ENCODE peak calls at places on chromosomes 3 and 15, in four cellular contexts. M is mesothelial cell of epicardium, S is lower leg skin, V is transverse colon. P is an unnamed sample.

GRCh38 chr3:3464131-3464530 is 284.6 kb upstream of the CRBN start:
- DNase-seq in M (no peak), S (no peak), V (no peak), P (no peak)

GRCh38 chr3:25820372-25820771 is 30.5 kb downstream of the OXSM start:
- DNase-seq in M (no peak), S (no peak), V (no peak), P (peak; percentile 75)

GRCh38 chr3:41216993-41217392 is 17.7 kb downstream of the CTNNB1 start:
- DNase-seq in M (no peak), S (no peak), V (no peak), P (no peak)

GRCh38 chr3:106836906-106837305 is 540.3 kb upstream of the CCDC54 start:
- DNase-seq in M (no peak), S (no peak), V (no peak), P (no peak)

GRCh38 chr3:112640333-112640863 is 545 bp downstream of the CCDC80 start:
- DNase-seq in M (no peak), S (no peak), V (no peak), P (no peak)

GRCh38 chr3:165195226-165195625 is 958 bp downstream of the SLITRK3 start:
- DNase-seq in M (no peak), S (no peak), V (no peak), P (no peak)

GRCh38 chr3:20225769-20226168 is 39.8 kb upstream of the SGO1 start:
- DNase-seq in M (no peak), S (no peak), V (no peak), P (no peak)

GRCh38 chr3:73603771-73604171 is 21.0 kb downstream of the PDZRN3 start:
- DNase-seq in M (no peak), S (no peak), V (no peak), P (no peak)

GRCh38 chr15:71228403-71228802 is 113.1 kb downstream of the THSD4 start:
- DNase-seq in M (no peak), S (no peak), V (no peak), P (no peak)

GRCh38 chr15:74937226-74937601 is 659 bp downstream of the COX5A start:
- DNase-seq in M (no peak), S (no peak), V (no peak), P (no peak)

GRCh38 chr3:138797508-138798038 is 37.2 kb downstream of the PIK3CB start:
- DNase-seq in M (no peak), S (no peak), V (no peak), P (no peak)

GRCh38 chr3:197019021-197019420 is 10.6 kb downstream of the MELTF start:
- DNase-seq in M (peak; percentile 7), S (no peak), V (no peak), P (no peak)

GRCh38 chr3:56887402-56888025 is 85.8 kb upstream of the ARHGEF3 start:
- DNase-seq in M (no peak), S (no peak), V (no peak), P (no peak)

GRCh38 chr15:31341501-31342195 is 15.0 kb downstream of the KLF13 start:
- DNase-seq in M (no peak), S (no peak), V (no peak), P (no peak)

GRCh38 chr3:142129516-142130171 is 19.7 kb downstream of the TFDP2 start:
- DNase-seq in M (no peak), S (no peak), V (no peak), P (no peak)
- TF ChIP-seq CTCF in M (peak; percentile 62), S (no peak), V (no peak), P (peak; percentile 18)

DNA sequence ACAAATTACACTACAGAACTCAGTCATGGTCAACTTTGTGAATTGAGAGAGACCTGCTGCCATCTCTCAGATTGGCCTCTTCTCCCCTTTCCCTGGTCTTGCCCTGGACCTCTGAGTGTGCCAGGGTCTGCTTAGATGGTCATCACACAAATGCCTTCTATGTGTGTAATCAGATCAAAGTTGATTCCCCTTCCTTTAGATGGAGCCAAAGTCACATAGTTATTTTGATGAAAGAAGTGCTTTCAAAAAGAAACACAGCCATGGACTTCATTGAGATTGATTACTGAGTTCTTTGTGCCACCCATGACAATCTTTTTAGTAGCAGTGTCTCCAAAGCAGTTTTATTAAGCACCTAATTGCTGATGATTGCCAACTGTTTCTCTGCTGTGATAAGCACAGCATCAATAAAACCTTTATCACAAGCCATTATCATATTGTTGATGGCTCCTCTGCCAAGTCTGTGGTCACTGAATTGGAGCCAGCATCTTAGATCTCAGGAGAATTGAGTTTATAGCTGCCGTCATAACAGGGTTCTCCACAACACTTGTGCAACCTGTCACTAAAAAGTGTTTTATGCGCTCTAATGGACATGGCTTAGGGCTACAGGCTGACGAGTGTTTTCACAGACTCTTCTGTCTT is 149.7 kb upstream of the NUDT16 start:
- DNase-seq in M (no peak), S (no peak), V (no peak), P (no peak)
- TF ChIP-seq CTCF in M (no peak), S (no peak), V (no peak), P (no peak)

DNA sequence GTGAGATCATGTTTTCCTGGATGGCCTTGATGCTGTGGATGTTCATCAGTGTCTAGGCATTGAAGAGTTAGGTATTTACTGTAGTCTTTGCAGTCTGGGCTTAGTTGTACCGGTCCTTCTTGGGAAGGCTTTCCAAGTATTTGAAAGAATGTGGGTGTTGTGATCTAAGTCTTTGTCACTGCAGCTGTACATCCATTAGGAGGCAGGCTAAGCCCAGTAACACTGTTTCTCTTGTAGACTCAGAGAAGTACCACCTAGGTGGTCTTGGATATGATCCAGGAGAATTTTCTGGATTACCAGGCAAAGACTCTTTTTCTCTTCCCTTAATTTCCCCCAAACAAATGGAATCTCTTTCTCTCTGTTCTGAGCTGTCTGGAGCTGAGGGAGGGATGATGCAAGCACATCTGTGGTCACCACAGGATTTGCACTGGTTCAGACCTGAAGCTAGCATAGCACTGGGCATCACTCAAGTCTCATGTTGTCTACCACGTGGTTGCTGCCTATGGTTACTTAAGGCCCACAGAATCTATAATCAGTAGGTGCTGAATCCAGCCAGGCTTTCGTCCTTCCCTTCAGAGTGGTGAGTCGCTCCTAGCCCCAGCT is 227.6 kb downstream of the NECTIN3 start:
- DNase-seq in M (no peak), S (no peak), V (no peak), P (no peak)
- TF ChIP-seq CTCF in M (no peak), S (no peak), V (no peak), P (no peak)

DNA sequence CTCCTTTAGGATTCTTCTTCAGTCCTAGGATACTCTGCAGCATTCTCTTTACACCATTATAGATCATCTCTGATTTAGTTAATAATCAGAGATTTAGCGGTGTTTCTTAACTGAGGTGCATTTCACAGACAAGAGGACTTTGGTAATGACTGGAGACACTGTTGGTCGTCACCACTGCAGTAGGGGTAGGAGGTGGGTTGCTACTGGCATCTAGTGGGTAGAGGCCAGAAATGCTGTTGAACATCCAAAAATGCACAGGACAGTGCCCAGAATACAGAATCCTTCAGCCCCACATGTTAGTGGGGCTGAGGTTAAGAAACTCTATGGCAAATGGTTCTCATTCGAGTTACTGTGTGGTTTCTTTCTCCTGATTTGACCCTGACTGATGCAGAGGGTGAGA is 80.4 kb upstream of the LMCD1 start:
- DNase-seq in M (no peak), S (no peak), V (no peak), P (no peak)
- TF ChIP-seq CTCF in M (no peak), S (no peak), V (no peak), P (peak; percentile 12)

GRCh38 chr3:157077565-157077991 is 82.4 kb downstream of the CCNL1 start:
- DNase-seq in M (no peak), S (no peak), V (no peak), P (no peak)
- TF ChIP-seq CTCF in M (no peak), S (no peak), V (no peak), P (peak; percentile 45)

P was measured in kidney epithelial cell.